ENCODE peak calls at places on chromosomes 13 and 19, in five cellular contexts. One of them, this sample, is unnamed.

GRCh38 chr19:14629557-14629956 is 45.1 kb downstream of the ADGRE3 start:
- DNase-seq in IMR-90: no peak
- DNase-seq in CD8-positive, alpha-beta T cell: no peak
- DNase-seq in brain microvascular endothelial cell: no peak
- DNase-seq in GM23248: no peak
- DNase-seq in this sample: no peak

GRCh38 chr19:1774999-1775772 is 21.9 kb downstream of the ONECUT3 start:
- DNase-seq in IMR-90: no peak
- DNase-seq in CD8-positive, alpha-beta T cell: no peak
- DNase-seq in brain microvascular endothelial cell: no peak
- DNase-seq in GM23248: peak
- DNase-seq in this sample: no peak

GRCh38 chr19:53772943-53773342 is 51.2 kb downstream of the NLRP12 start:
- DNase-seq in IMR-90: peak
- DNase-seq in CD8-positive, alpha-beta T cell: peak
- DNase-seq in brain microvascular endothelial cell: peak
- DNase-seq in GM23248: peak
- DNase-seq in this sample: peak

GRCh38 chr19:30314805-30315155 is 57.4 kb upstream of the ZNF536 start:
- DNase-seq in IMR-90: no peak
- DNase-seq in CD8-positive, alpha-beta T cell: no peak
- DNase-seq in brain microvascular endothelial cell: no peak
- DNase-seq in GM23248: no peak
- DNase-seq in this sample: no peak

GRCh38 chr19:29851769-29852521 is 40.2 kb downstream of the CCNE1 start:
- DNase-seq in IMR-90: no peak
- DNase-seq in CD8-positive, alpha-beta T cell: no peak
- DNase-seq in brain microvascular endothelial cell: no peak
- DNase-seq in GM23248: no peak
- DNase-seq in this sample: no peak

GRCh38 chr19:47331931-47332547 is at the start of gene C5AR2:
- DNase-seq in IMR-90: no peak
- DNase-seq in CD8-positive, alpha-beta T cell: no peak
- DNase-seq in brain microvascular endothelial cell: no peak
- DNase-seq in GM23248: peak
- DNase-seq in this sample: no peak

GRCh38 chr19:19217110-19217509 is 5.4 kb downstream of the NCAN start:
- DNase-seq in IMR-90: peak
- DNase-seq in CD8-positive, alpha-beta T cell: no peak
- DNase-seq in brain microvascular endothelial cell: peak
- DNase-seq in GM23248: peak
- DNase-seq in this sample: no peak

GRCh38 chr13:20197361-20197834 is 4.7 kb upstream of the GJB2 start:
- DNase-seq in IMR-90: peak
- DNase-seq in CD8-positive, alpha-beta T cell: peak
- DNase-seq in brain microvascular endothelial cell: no peak
- DNase-seq in GM23248: peak
- DNase-seq in this sample: no peak

GRCh38 chr13:82634946-82635345 is 1247.3 kb downstream of the SLITRK1 start:
- DNase-seq in IMR-90: peak
- DNase-seq in CD8-positive, alpha-beta T cell: no peak
- DNase-seq in brain microvascular endothelial cell: no peak
- DNase-seq in GM23248: peak
- DNase-seq in this sample: no peak

GRCh38 chr19:9881720-9882119 is 46.6 kb downstream of the PIN1 start:
- DNase-seq in IMR-90: no peak
- DNase-seq in CD8-positive, alpha-beta T cell: no peak
- DNase-seq in brain microvascular endothelial cell: no peak
- DNase-seq in GM23248: peak
- DNase-seq in this sample: no peak

GRCh38 chr19:46698395-46699321 is 18.3 kb downstream of the PRKD2 start:
- DNase-seq in IMR-90: no peak
- DNase-seq in CD8-positive, alpha-beta T cell: no peak
- DNase-seq in brain microvascular endothelial cell: no peak
- DNase-seq in GM23248: no peak
- DNase-seq in this sample: no peak

GRCh38 chr13:107678075-107678689 is 537.2 kb downstream of the LIG4 start:
- DNase-seq in IMR-90: peak
- DNase-seq in CD8-positive, alpha-beta T cell: no peak
- DNase-seq in brain microvascular endothelial cell: no peak
- DNase-seq in GM23248: peak
- DNase-seq in this sample: no peak

GRCh38 chr13:26599885-26600284 is 42.4 kb downstream of the WASF3 start:
- DNase-seq in IMR-90: no peak
- DNase-seq in CD8-positive, alpha-beta T cell: no peak
- DNase-seq in brain microvascular endothelial cell: no peak
- DNase-seq in GM23248: no peak
- DNase-seq in this sample: no peak

GRCh38 chr13:45337395-45337794 is 3.6 kb downstream of the TPT1 start:
- DNase-seq in IMR-90: no peak
- DNase-seq in CD8-positive, alpha-beta T cell: no peak
- DNase-seq in brain microvascular endothelial cell: no peak
- DNase-seq in GM23248: no peak
- DNase-seq in this sample: no peak

GRCh38 chr19:49890349-49891311 is 6.1 kb downstream of the IL4I1 start:
- DNase-seq in IMR-90: no peak
- DNase-seq in CD8-positive, alpha-beta T cell: peak
- DNase-seq in brain microvascular endothelial cell: no peak
- DNase-seq in GM23248: peak
- DNase-seq in this sample: no peak

GRCh38 chr13:109778102-109778542 is 8.3 kb downstream of the IRS2 start:
- DNase-seq in IMR-90: peak
- DNase-seq in CD8-positive, alpha-beta T cell: no peak
- DNase-seq in brain microvascular endothelial cell: no peak
- DNase-seq in GM23248: peak
- DNase-seq in this sample: no peak

GRCh38 chr19:720691-721160 is 12.0 kb downstream of the PALM start:
- DNase-seq in IMR-90: no peak
- DNase-seq in CD8-positive, alpha-beta T cell: no peak
- DNase-seq in brain microvascular endothelial cell: no peak
- DNase-seq in GM23248: no peak
- DNase-seq in this sample: peak

GRCh38 chr19:15454371-15454800 is 4.6 kb upstream of the WIZ start:
- DNase-seq in IMR-90: no peak
- DNase-seq in CD8-positive, alpha-beta T cell: no peak
- DNase-seq in brain microvascular endothelial cell: no peak
- DNase-seq in GM23248: no peak
- DNase-seq in this sample: no peak

GRCh38 chr13:113195360-113195759 is 13.1 kb downstream of the PCID2 start:
- DNase-seq in IMR-90: no peak
- DNase-seq in CD8-positive, alpha-beta T cell: no peak
- DNase-seq in brain microvascular endothelial cell: no peak
- DNase-seq in GM23248: no peak
- DNase-seq in this sample: no peak

GRCh38 chr13:67408823-67409222 is 178.7 kb upstream of the PCDH9 start:
- DNase-seq in IMR-90: no peak
- DNase-seq in CD8-positive, alpha-beta T cell: no peak
- DNase-seq in brain microvascular endothelial cell: no peak
- DNase-seq in GM23248: no peak
- DNase-seq in this sample: no peak

GRCh38 chr19:50798116-50798942 is 8.1 kb downstream of the ACP4 start:
- DNase-seq in IMR-90: no peak
- DNase-seq in CD8-positive, alpha-beta T cell: no peak
- DNase-seq in brain microvascular endothelial cell: no peak
- DNase-seq in GM23248: no peak
- DNase-seq in this sample: no peak

GRCh38 chr19:15479391-15480345 is at the start of gene PGLYRP2:
- DNase-seq in IMR-90: no peak
- DNase-seq in CD8-positive, alpha-beta T cell: peak
- DNase-seq in brain microvascular endothelial cell: no peak
- DNase-seq in GM23248: peak
- DNase-seq in this sample: peak

GRCh38 chr13:46076827-46077226 is 24.3 kb upstream of the ZC3H13 start:
- DNase-seq in IMR-90: no peak
- DNase-seq in CD8-positive, alpha-beta T cell: no peak
- DNase-seq in brain microvascular endothelial cell: no peak
- DNase-seq in GM23248: no peak
- DNase-seq in this sample: no peak

GRCh38 chr13:38017320-38017719 is 147.7 kb upstream of the TRPC4 start:
- DNase-seq in IMR-90: no peak
- DNase-seq in CD8-positive, alpha-beta T cell: no peak
- DNase-seq in brain microvascular endothelial cell: no peak
- DNase-seq in GM23248: no peak
- DNase-seq in this sample: no peak

GRCh38 chr13:44422755-44423643 is 49.4 kb downstream of the SERP2 start:
- DNase-seq in IMR-90: no peak
- DNase-seq in CD8-positive, alpha-beta T cell: no peak
- DNase-seq in brain microvascular endothelial cell: no peak
- DNase-seq in GM23248: no peak
- DNase-seq in this sample: no peak

GRCh38 chr19:41705393-41706174 is 2.8 kb upstream of the CEACAM5 start:
- DNase-seq in IMR-90: no peak
- DNase-seq in CD8-positive, alpha-beta T cell: no peak
- DNase-seq in brain microvascular endothelial cell: no peak
- DNase-seq in GM23248: peak
- DNase-seq in this sample: no peak

GRCh38 chr19:29454109-29454508 is 71.7 kb upstream of the VSTM2B start:
- DNase-seq in IMR-90: no peak
- DNase-seq in CD8-positive, alpha-beta T cell: no peak
- DNase-seq in brain microvascular endothelial cell: no peak
- DNase-seq in GM23248: no peak
- DNase-seq in this sample: no peak

GRCh38 chr19:53977429-53977990 is 13.9 kb upstream of the CACNG6 start:
- DNase-seq in IMR-90: peak
- DNase-seq in CD8-positive, alpha-beta T cell: peak
- DNase-seq in brain microvascular endothelial cell: peak
- DNase-seq in GM23248: peak
- DNase-seq in this sample: peak

DNA sequence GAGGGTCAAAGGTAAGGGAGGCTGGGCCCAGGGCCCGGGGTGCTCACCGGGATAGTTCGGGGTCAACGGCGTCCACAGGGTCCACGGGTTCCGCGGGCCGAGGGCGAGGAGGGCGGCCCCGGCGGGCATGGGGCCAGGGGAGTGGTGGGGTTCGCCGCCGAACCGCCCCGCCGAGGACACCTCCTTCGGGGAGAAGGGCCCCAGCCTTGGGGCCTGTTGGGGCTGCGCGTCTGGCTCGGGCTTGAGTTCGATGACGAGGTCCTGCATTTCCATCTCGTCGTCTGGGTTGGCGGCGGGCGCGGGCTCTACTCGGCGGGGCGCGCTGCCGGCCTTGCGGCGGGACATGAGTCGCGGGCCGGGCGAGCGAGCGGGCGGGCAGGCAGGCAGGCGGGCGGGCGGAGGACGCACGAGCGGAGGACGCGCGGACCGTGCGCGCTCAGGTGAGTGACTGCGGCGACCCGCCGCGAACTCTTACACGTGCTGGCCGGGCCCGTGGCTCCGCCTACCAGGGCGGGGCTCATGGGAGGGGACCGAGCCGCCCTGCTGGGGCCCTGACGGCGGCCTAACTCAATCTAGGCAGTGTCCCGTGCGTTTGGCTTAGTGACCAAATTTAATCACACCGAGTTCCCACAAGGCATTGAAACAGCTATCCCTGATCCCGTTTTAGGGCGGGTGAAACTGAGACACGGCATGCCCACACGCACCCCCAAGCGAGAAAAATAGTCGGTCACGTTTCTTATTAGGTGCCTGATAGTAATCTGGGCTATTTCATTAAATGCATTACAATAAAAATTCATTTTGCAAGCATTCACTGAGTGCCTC is at the start of gene ZNF296:
- DNase-seq in IMR-90: no peak
- DNase-seq in CD8-positive, alpha-beta T cell: peak
- DNase-seq in brain microvascular endothelial cell: no peak
- DNase-seq in GM23248: peak
- DNase-seq in this sample: no peak
- H3K27ac ChIP-seq in IMR-90: no peak
- H3K27ac ChIP-seq in CD8-positive, alpha-beta T cell: peak
- H3K27ac ChIP-seq in brain microvascular endothelial cell: no peak
- H3K27ac ChIP-seq in GM23248: no peak
- H3K27ac ChIP-seq in this sample: no peak

DNA sequence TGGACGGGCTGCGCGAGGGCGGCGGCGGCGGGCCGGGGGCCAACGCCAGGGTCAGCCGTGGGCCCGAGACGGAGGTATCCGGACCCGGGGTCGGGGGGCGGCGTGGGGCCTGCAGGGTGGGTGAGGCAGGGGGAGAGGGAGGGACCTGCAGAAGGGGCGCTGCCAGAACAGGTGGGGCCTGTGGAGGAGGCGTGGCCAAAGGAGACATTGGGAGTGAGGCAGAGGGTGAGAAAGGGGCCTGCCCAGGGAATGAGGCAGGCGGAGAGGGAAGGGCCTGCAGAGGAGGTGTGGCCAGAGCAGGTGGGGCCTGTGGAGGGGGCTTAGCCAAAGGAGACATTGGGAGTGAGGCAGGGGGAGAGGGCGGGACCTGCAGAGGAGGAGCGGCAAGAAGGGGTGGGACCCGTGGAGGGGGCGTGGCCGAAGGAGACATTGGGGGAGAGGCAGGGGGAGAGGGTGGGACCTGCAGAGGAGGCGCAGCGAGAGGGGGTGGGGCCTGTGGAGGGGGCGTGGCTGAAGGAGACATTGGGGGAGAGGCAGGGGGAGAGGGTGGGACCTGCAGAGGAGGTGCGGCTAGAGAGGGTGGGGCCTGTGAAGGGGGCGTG is 4.2 kb downstream of the PRR36 start:
- DNase-seq in IMR-90: peak
- DNase-seq in CD8-positive, alpha-beta T cell: peak
- DNase-seq in brain microvascular endothelial cell: no peak
- DNase-seq in GM23248: peak
- DNase-seq in this sample: no peak
- H3K4me3 ChIP-seq in IMR-90: peak
- H3K4me3 ChIP-seq in CD8-positive, alpha-beta T cell: peak
- H3K4me3 ChIP-seq in brain microvascular endothelial cell: no peak
- H3K4me3 ChIP-seq in GM23248: peak
- H3K4me3 ChIP-seq in this sample: peak

GRCh38 chr13:99285432-99286182 is 21.6 kb downstream of the GPR183 start:
- DNase-seq in IMR-90: no peak
- DNase-seq in CD8-positive, alpha-beta T cell: no peak
- DNase-seq in brain microvascular endothelial cell: no peak
- DNase-seq in GM23248: no peak
- DNase-seq in this sample: no peak
- H3K27ac ChIP-seq in IMR-90: no peak
- H3K27ac ChIP-seq in CD8-positive, alpha-beta T cell: no peak
- H3K27ac ChIP-seq in brain microvascular endothelial cell: no peak
- H3K27ac ChIP-seq in GM23248: no peak
- H3K27ac ChIP-seq in this sample: no peak

DNA sequence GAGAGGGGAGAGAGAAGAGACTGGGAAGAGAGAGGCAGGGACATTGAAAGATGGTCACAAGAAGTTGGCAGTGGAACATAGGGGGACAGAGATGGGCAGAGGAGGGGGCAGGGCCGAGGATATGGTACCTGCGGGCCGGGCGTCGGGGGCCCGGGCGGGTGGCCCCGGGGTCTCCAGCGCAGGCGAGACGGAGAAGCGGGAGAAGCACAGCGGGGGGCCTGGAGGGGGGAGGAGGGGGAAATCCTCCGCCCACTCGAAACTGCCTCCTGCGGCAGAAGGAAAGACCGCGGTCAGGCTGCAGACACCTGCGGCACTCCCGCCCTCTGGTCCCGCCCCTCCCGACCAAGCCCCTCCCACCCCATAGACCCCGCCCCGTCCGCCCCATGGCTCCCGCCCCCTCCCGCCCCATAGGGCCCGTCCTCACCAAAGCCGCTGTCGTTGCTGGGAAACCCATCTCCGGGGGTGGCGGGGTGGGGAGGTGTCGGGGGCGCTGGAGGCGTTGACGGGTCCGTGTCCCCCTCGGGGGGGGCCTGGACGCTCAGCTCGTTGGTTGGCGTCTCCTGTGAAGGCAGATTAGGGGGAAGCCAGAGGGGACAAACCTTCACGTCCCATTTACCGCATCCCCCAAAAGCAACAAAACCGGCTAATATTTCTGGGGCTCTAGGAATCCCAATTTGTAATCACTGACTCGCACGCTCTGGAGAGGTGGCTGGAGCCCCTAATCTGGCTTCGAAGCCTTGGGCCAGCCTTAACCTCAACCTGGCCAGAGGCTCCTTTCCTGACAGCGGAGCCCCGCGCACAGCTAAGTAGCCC is 20.4 kb downstream of the LMTK3 start:
- DNase-seq in IMR-90: no peak
- DNase-seq in CD8-positive, alpha-beta T cell: peak
- DNase-seq in brain microvascular endothelial cell: no peak
- DNase-seq in GM23248: peak
- DNase-seq in this sample: no peak
- H3K4me3 ChIP-seq in IMR-90: no peak
- H3K4me3 ChIP-seq in CD8-positive, alpha-beta T cell: peak
- H3K4me3 ChIP-seq in brain microvascular endothelial cell: no peak
- H3K4me3 ChIP-seq in GM23248: no peak
- H3K4me3 ChIP-seq in this sample: no peak